ENCODE peak calls at places on chromosome 12, in five cellular contexts. D is uterus, P is OCI-LY7, G is ovary, U is psoas muscle. B is an unnamed sample.

GRCh38 chr12:47024463-47024862 is 55.0 kb upstream of the PCED1B start:
- DNase-seq in D (no peak), P (no peak), G (no peak), U (no peak), B (no peak)

GRCh38 chr12:62301799-62302133 is 41.6 kb downstream of the USP15 start:
- DNase-seq in D (no peak), P (no peak), G (no peak), U (no peak), B (no peak)

GRCh38 chr12:8662592-8662991 is at the start of gene MFAP5:
- DNase-seq in D (peak; percentile 38), P (no peak), G (no peak), U (no peak), B (no peak)

GRCh38 chr12:93802698-93803097 is 125.5 kb downstream of the CRADD start:
- DNase-seq in D (no peak), P (no peak), G (no peak), U (no peak), B (no peak)

GRCh38 chr12:132491349-132491663 is 1.4 kb downstream of the FBRSL1 start:
- DNase-seq in D (no peak), P (no peak), G (no peak), U (no peak), B (no peak)

GRCh38 chr12:99442758-99443157 is 204.8 kb upstream of the GARIN6 start:
- DNase-seq in D (no peak), P (no peak), G (no peak), U (no peak), B (no peak)

GRCh38 chr12:70091021-70091521 is 152.2 kb upstream of the CNOT2 start:
- DNase-seq in D (no peak), P (no peak), G (no peak), U (no peak), B (no peak)

GRCh38 chr12:82874935-82875334 is 188.2 kb downstream of the TMTC2 start:
- DNase-seq in D (no peak), P (no peak), G (no peak), U (no peak), B (no peak)

GRCh38 chr12:1380171-1380974 is 214.0 kb downstream of the FBXL14 start:
- DNase-seq in D (no peak), P (no peak), G (no peak), U (no peak), B (no peak)

GRCh38 chr12:72273499-72273837 is 1.3 kb downstream of the TRHDE start:
- DNase-seq in D (no peak), P (no peak), G (peak; percentile 24), U (no peak), B (no peak)

GRCh38 chr12:11089246-11089645 is 2.9 kb downstream of the TAS2R43 start:
- DNase-seq in D (no peak), P (no peak), G (no peak), U (no peak), B (no peak)

GRCh38 chr12:31589896-31590729 is 823 bp downstream of the DENND5B start:
- DNase-seq in D (peak; percentile 60), P (peak; percentile 81), G (peak; percentile 65), U (peak; percentile 84), B (peak; percentile 55)

GRCh38 chr12:3172124-3173007 is 95.2 kb downstream of the TSPAN9 start:
- DNase-seq in D (no peak), P (no peak), G (no peak), U (peak; percentile 32), B (no peak)

GRCh38 chr12:56324196-56324595 is 8.4 kb upstream of the CNPY2 start:
- DNase-seq in D (no peak), P (no peak), G (no peak), U (no peak), B (no peak)

GRCh38 chr12:111991946-111992345 is 21.0 kb downstream of the TMEM116 start:
- DNase-seq in D (no peak), P (no peak), G (no peak), U (no peak), B (no peak)

GRCh38 chr12:90574676-90575075 is 380.3 kb downstream of the CCER1 start:
- DNase-seq in D (no peak), P (no peak), G (no peak), U (no peak), B (no peak)

GRCh38 chr12:25455696-25456095 is 97.4 kb downstream of the LMNTD1 start:
- DNase-seq in D (no peak), P (no peak), G (no peak), U (no peak), B (no peak)

GRCh38 chr12:60822601-60823000 is 1226.8 kb downstream of the SLC16A7 start:
- DNase-seq in D (no peak), P (no peak), G (no peak), U (no peak), B (no peak)

GRCh38 chr12:115574831-115575230 is 702.7 kb downstream of the MED13L start:
- DNase-seq in D (no peak), P (no peak), G (no peak), U (no peak), B (no peak)

GRCh38 chr12:4118017-4118510 is 155.5 kb upstream of the CCND2 start:
- DNase-seq in D (no peak), P (peak; percentile 74), G (no peak), U (no peak), B (peak; percentile 30)

GRCh38 chr12:47216150-47216677 is 136.5 kb upstream of the AMIGO2 start:
- DNase-seq in D (no peak), P (peak; percentile 92), G (no peak), U (no peak), B (peak; percentile 45)

GRCh38 chr12:2395352-2395977 is 342.7 kb downstream of the CACNA1C start:
- DNase-seq in D (no peak), P (peak; percentile 56), G (no peak), U (peak; percentile 61), B (peak; percentile 36)

GRCh38 chr12:89098390-89099102 is 253.8 kb downstream of the DUSP6 start:
- DNase-seq in D (no peak), P (no peak), G (no peak), U (no peak), B (no peak)

GRCh38 chr12:52191841-52192791 is at the start of gene KRT80:
- DNase-seq in D (peak; percentile 92), P (no peak), G (peak; percentile 92), U (peak; percentile 85), B (peak; percentile 88)

GRCh38 chr12:69881771-69882170 is 56.7 kb downstream of the MYRFL start:
- DNase-seq in D (no peak), P (no peak), G (no peak), U (no peak), B (no peak)

GRCh38 chr12:132638541-132639408 is 20.2 kb downstream of the P2RX2 start:
- DNase-seq in D (peak; percentile 35), P (peak; percentile 41), G (no peak), U (peak; percentile 75), B (no peak)

GRCh38 chr12:3054374-3054773 is 22.8 kb upstream of the TSPAN9 start:
- DNase-seq in D (no peak), P (no peak), G (no peak), U (no peak), B (no peak)

GRCh38 chr12:968561-968960 is 19.1 kb upstream of the RAD52 start:
- DNase-seq in D (no peak), P (no peak), G (no peak), U (no peak), B (no peak)

GRCh38 chr12:3920378-3921141 is 47.4 kb upstream of the PARP11 start:
- DNase-seq in D (no peak), P (no peak), G (no peak), U (no peak), B (no peak)

GRCh38 chr12:2190896-2191533 is 138.2 kb downstream of the CACNA1C start:
- DNase-seq in D (no peak), P (no peak), G (no peak), U (no peak), B (no peak)

GRCh38 chr12:123601602-123602489 is at the start of gene DDX55:
- DNase-seq in D (peak; percentile 63), P (peak; percentile 92), G (peak; percentile 74), U (peak; percentile 94), B (peak; percentile 84)
- TF ChIP-seq CTCF in D (peak; percentile 78), P (peak; percentile 53), G (peak; percentile 85), U (peak; percentile 59), B (no peak)

GRCh38 chr12:53624453-53624852 is 1.7 kb downstream of the ATF7 start:
- DNase-seq in D (no peak), P (no peak), G (no peak), U (no peak), B (no peak)

GRCh38 chr12:53622724-53623123 is 3.5 kb downstream of the ATF7 start:
- DNase-seq in D (no peak), P (no peak), G (no peak), U (no peak), B (no peak)

GRCh38 chr12:53623526-53623925 is 2.7 kb downstream of the ATF7 start:
- DNase-seq in D (no peak), P (no peak), G (no peak), U (no peak), B (no peak)

GRCh38 chr12:53624956-53625355 is 1.2 kb downstream of the ATF7 start:
- DNase-seq in D (no peak), P (peak; percentile 24), G (no peak), U (no peak), B (no peak)

DNA sequence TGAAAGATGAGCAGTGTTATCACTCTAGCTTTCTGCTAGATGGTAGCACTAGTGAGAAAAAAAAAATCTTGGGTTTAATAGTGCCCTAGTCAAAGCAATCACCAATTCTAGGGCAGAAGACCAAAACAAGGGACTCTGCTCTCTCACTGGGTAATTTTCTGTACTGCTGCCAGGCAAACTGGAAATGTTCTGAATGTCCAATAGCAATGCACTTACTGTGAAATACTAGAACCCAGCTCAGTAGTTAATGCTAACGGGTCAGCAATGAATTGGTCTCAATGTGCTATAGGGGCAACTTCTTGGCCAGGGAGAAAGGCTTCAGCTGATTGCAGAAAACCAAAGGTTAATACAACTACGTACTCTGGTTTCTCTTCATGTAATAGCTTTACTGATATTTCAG is 2.2 kb downstream of the ATF7 start:
- DNase-seq in D (peak; percentile 30), P (no peak), G (peak; percentile 23), U (no peak), B (no peak)
- H3K4me3 ChIP-seq in D (peak overlapping the region; percentile 62), P (peak overlapping the region; percentile 90), G (peak overlapping the region; percentile 74), U (peak overlapping the region; percentile 77), B (no peak overlapping the region)

GRCh38 chr12:105281694-105282049 is 45.7 kb upstream of the APPL2 start:
- DNase-seq in D (no peak), P (no peak), G (no peak), U (no peak), B (no peak)
- TF ChIP-seq CTCF in D (no peak), P (no peak), G (no peak), U (no peak), B (no peak)

GRCh38 chr12:29714966-29715365 is 68.8 kb downstream of the TMTC1 start:
- DNase-seq in D (no peak), P (no peak), G (no peak), U (no peak), B (no peak)
- H3K4me3 ChIP-seq in D (no peak overlapping the region), P (no peak overlapping the region), G (no peak overlapping the region), U (no peak overlapping the region), B (no peak overlapping the region)

DNA sequence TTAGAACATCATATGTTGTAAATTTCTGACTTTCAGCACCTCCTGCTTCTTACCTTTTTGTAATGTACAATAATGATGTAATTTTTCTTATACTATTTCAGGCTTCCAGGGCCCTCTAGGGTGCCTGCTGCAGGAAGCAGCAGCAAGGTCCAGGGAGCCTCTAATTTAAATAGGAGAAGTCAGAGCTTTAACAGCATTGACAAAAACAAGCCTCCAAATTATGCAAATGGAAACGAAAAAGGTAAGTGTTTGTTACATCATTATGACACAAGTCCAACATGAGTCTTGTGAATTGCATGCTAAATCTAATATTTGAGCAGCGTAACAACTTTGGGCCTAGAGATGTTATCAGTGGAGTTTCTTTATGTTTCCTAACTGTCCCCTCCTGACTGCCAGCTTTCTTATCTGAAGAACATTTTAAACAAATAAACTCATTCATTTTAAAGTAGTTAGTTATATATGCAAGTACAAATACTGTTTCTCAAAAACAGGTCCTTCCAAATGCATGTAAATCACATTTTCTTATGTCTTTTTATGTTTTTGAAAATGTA is 167.6 kb downstream of the NAV3 start:
- DNase-seq in D (no peak), P (peak; percentile 64), G (no peak), U (no peak), B (no peak)
- TF ChIP-seq CTCF in D (no peak), P (peak; percentile 10), G (no peak), U (no peak), B (no peak)